ENCODE peak calls at places on chromosome 10, in eight cellular contexts. H is stimulated activated CD4-positive, alpha-beta T cell treated with anti-CD3 and anti-CD28 coated beads, Interleukin-2, amount 100 ng/mL, for 48 hours; P is neural progenitor cell; S is renal cortical epithelial cell; D is DMS 273 treated with DMSO at 0.1 percent for 48 hours; B is ecto neural progenitor cell; J is GM19239; K is BE2C. U is an unnamed sample.

GRCh38 chr10:124558901-124559321 is 97.3 kb downstream of the LHPP start:
- DNase-seq in H (no peak), K (no peak), P (no peak), J (no peak), D (no peak), B (no peak), S (no peak), U (no peak)

GRCh38 chr10:12228851-12229250 is 32.9 kb downstream of the CDC123 start:
- DNase-seq in J (no peak), S (no peak), P (no peak), H (no peak), B (no peak), D (no peak), K (no peak), U (no peak)

GRCh38 chr10:6486280-6486679 is 93.8 kb downstream of the PRKCQ start:
- DNase-seq in K (no peak), S (no peak), H (no peak), D (no peak), J (no peak), P (no peak), B (no peak), U (no peak)

GRCh38 chr10:48606530-48607355 is 1.9 kb upstream of the ARHGAP22 start:
- DNase-seq in P (no peak), J (no peak), B (peak; percentile 35), D (no peak), S (peak; percentile 97), K (no peak), H (no peak), U (no peak)

GRCh38 chr10:60208676-60209269 is 180.9 kb downstream of the ANK3 start:
- DNase-seq in J (no peak), B (no peak), P (peak; percentile 71), D (peak; percentile 4), S (peak; percentile 54), H (no peak), K (no peak), U (peak; percentile 76)

GRCh38 chr10:12699756-12700556 is 301.6 kb downstream of the CCDC3 start:
- DNase-seq in K (no peak), P (no peak), B (no peak), S (no peak), H (no peak), D (no peak), J (no peak), U (peak; percentile 8)

GRCh38 chr10:122713091-122713885 is 13.6 kb upstream of the C10orf120 start:
- DNase-seq in D (no peak), H (no peak), K (no peak), J (no peak), P (no peak), S (no peak), B (no peak), U (no peak)

GRCh38 chr10:122323188-122323587 is 51.3 kb upstream of the PLEKHA1 start:
- DNase-seq in P (no peak), B (no peak), K (no peak), H (no peak), J (no peak), S (no peak), D (no peak), U (no peak)

GRCh38 chr10:104734408-104734807 is 93.3 kb downstream of the SORCS3 start:
- DNase-seq in H (no peak), S (peak; percentile 5), B (no peak), D (no peak), K (no peak), P (no peak), J (no peak), U (no peak)

GRCh38 chr10:49524496-49524895 is 14.4 kb downstream of the ERCC6 start:
- DNase-seq in P (no peak), S (no peak), K (no peak), D (no peak), B (no peak), H (no peak), J (no peak), U (no peak)

GRCh38 chr10:78849115-78849514 is 219.7 kb upstream of the ZMIZ1 start:
- DNase-seq in H (no peak), B (no peak), K (no peak), J (no peak), D (no peak), P (no peak), S (no peak), U (no peak)

GRCh38 chr10:129466703-129467345 is at the start of gene MGMT:
- DNase-seq in S (peak; percentile 43), D (peak; percentile 25), H (peak; percentile 96), P (peak; percentile 96), J (peak; percentile 92), K (peak; percentile 95), B (peak; percentile 96), U (peak; percentile 75)

GRCh38 chr10:75049316-75050285 is 61.9 kb upstream of the SAMD8 start:
- DNase-seq in P (peak; percentile 7), J (no peak), K (no peak), B (peak; percentile 45), S (no peak), D (no peak), H (no peak), U (no peak)

GRCh38 chr10:17474595-17474994 is 20.2 kb upstream of the ST8SIA6 start:
- DNase-seq in J (no peak), K (no peak), P (no peak), S (no peak), D (no peak), H (no peak), B (no peak), U (no peak)

GRCh38 chr10:90930070-90930837 is 9.4 kb upstream of the ANKRD1 start:
- DNase-seq in H (no peak), P (peak; percentile 74), J (no peak), S (peak; percentile 36), D (no peak), B (peak; percentile 70), K (no peak), U (no peak)

GRCh38 chr10:77840636-77841035 is 85.9 kb downstream of the DLG5 start:
- DNase-seq in P (no peak), S (no peak), D (no peak), H (no peak), J (no peak), B (no peak), K (no peak), U (no peak)

GRCh38 chr10:1159131-1160061 is 103.2 kb downstream of the WDR37 start:
- DNase-seq in P (no peak), B (peak; percentile 32), J (no peak), S (no peak), H (no peak), D (no peak), K (no peak), U (no peak)

GRCh38 chr10:9833871-9834454 is 1183.7 kb upstream of the CELF2 start:
- DNase-seq in S (no peak), H (no peak), D (no peak), J (no peak), P (peak; percentile 13), K (no peak), B (no peak), U (no peak)

GRCh38 chr10:78768041-78768569 is 300.7 kb upstream of the ZMIZ1 start:
- DNase-seq in P (no peak), S (no peak), D (no peak), B (no peak), K (no peak), J (no peak), H (no peak), U (no peak)

GRCh38 chr10:21989453-21990154 is 13.9 kb downstream of the DNAJC1 start:
- DNase-seq in P (peak; percentile 83), S (peak; percentile 59), D (peak; percentile 13), K (peak; percentile 58), B (peak; percentile 55), H (no peak), J (no peak), U (peak; percentile 26)

GRCh38 chr10:132498562-132499366 is 38.8 kb upstream of the INPP5A start:
- DNase-seq in P (no peak), H (no peak), B (no peak), S (no peak), J (no peak), D (no peak), K (no peak), U (no peak)

GRCh38 chr10:112424658-112425057 is 22.1 kb downstream of the ZDHHC6 start:
- DNase-seq in D (no peak), S (no peak), J (no peak), H (no peak), P (peak; percentile 46), K (no peak), B (no peak), U (no peak)

GRCh38 chr10:5806745-5807144 is 6.5 kb downstream of the GDI2 start:
- DNase-seq in B (no peak), J (no peak), D (no peak), P (no peak), H (no peak), S (no peak), K (no peak), U (no peak)

GRCh38 chr10:4281207-4281825 is 496.3 kb upstream of the KLF6 start:
- DNase-seq in B (no peak), P (no peak), H (no peak), D (no peak), S (no peak), J (no peak), K (no peak), U (no peak)

GRCh38 chr10:79487296-79488194 is 24.8 kb upstream of the EIF5AL1 start:
- DNase-seq in H (no peak), J (peak; percentile 62), D (peak; percentile 9), S (peak; percentile 57), P (peak; percentile 90), B (peak; percentile 86), K (peak; percentile 76), U (no peak)

GRCh38 chr10:70267161-70267933 is 16.5 kb downstream of the NPFFR1 start:
- DNase-seq in B (no peak), J (no peak), H (peak; percentile 4), D (no peak), P (peak; percentile 51), K (peak; percentile 27), S (peak; percentile 97), U (no peak)

GRCh38 chr10:15439381-15439837 is 68.3 kb upstream of the FAM171A1 start:
- DNase-seq in D (no peak), H (no peak), J (no peak), S (peak; percentile 18), B (peak; percentile 53), P (peak; percentile 53), K (no peak), U (no peak)

GRCh38 chr10:70540789-70541360 is 61.7 kb downstream of the PRF1 start:
- DNase-seq in D (no peak), B (no peak), J (no peak), P (no peak), H (no peak), K (no peak), S (no peak), U (no peak)

GRCh38 chr10:12418725-12419278 is 69.5 kb downstream of the CAMK1D start:
- DNase-seq in H (no peak), P (no peak), B (no peak), D (no peak), K (no peak), J (no peak), S (no peak), U (no peak)

GRCh38 chr10:34433241-34434076 is 381.6 kb downstream of the PARD3 start:
- DNase-seq in S (no peak), J (no peak), H (no peak), B (no peak), P (no peak), D (no peak), K (no peak), U (no peak)

GRCh38 chr10:22229756-22230330 is 12.0 kb upstream of the EBLN1 start:
- DNase-seq in J (no peak), H (no peak), D (peak; percentile 47), P (no peak), S (no peak), B (no peak), K (no peak), U (no peak)

GRCh38 chr10:46325021-46325420 is 38.2 kb downstream of the ANTXRL start:
- DNase-seq in H (no peak), J (no peak), K (no peak), B (no peak), S (no peak), P (no peak), D (no peak), U (peak; percentile 22)

GRCh38 chr10:91514684-91515253 is 104.6 kb downstream of the HECTD2 start:
- DNase-seq in J (no peak), K (no peak), P (no peak), S (no peak), H (no peak), B (no peak), D (no peak), U (no peak)

GRCh38 chr10:87585565-87586514 is 73.8 kb upstream of the PAPSS2 start:
- DNase-seq in P (no peak), K (no peak), B (no peak), H (no peak), S (peak; percentile 99), J (no peak), D (no peak), U (no peak)

U was measured in hippocampal formation.